ENCODE peak calls at places on chromosomes 4 and X, in four cellular contexts. A is choroid plexus epithelial cell, U is astrocyte, K is NB4. T is an unnamed sample.

GRCh38 chr4:184856277-184856609 is 30.5 kb upstream of the ACSL1 start:
- DNase-seq in A (no peak), K (peak), U (no peak), T (no peak)

GRCh38 chrX:15567886-15568616 is 32.7 kb downstream of the ACE2 start:
- DNase-seq in A (peak), U (no peak), K (no peak), T (peak)

GRCh38 chrX:100263650-100264049 is 146.4 kb downstream of the PCDH19 start:
- DNase-seq in A (no peak), U (no peak), K (no peak), T (no peak)

GRCh38 chrX:67693928-67694327 is 150.1 kb downstream of the AR start:
- DNase-seq in K (no peak), A (no peak), U (peak), T (peak)

GRCh38 chrX:151789179-151789800 is 54.7 kb downstream of the CNGA2 start:
- DNase-seq in K (no peak), A (peak), U (peak), T (peak)

GRCh38 chrX:9576059-9576458 is 111.2 kb downstream of the TBL1X start:
- DNase-seq in U (no peak), A (no peak), K (no peak), T (no peak)

GRCh38 chr4:188289531-188289930 is 150.3 kb downstream of the TRIML1 start:
- DNase-seq in U (no peak), K (no peak), A (no peak), T (no peak)

GRCh38 chrX:51893931-51894696 is 691 bp downstream of the MAGED1 start:
- DNase-seq in A (peak), K (peak), U (no peak), T (peak)

GRCh38 chrX:117628381-117628780 is 488.2 kb downstream of the KLHL13 start:
- DNase-seq in U (no peak), K (no peak), A (no peak), T (no peak)

GRCh38 chr4:124499266-124499665 is 213.3 kb downstream of the ANKRD50 start:
- DNase-seq in U (no peak), A (peak), K (no peak), T (peak)

GRCh38 chr4:41745292-41746024 is 3.1 kb downstream of the PHOX2B start:
- DNase-seq in U (no peak), A (no peak), K (no peak), T (no peak)

GRCh38 chrX:71533514-71533849 is 578 bp downstream of the OGT start:
- DNase-seq in U (no peak), K (no peak), A (no peak), T (no peak)

DNA sequence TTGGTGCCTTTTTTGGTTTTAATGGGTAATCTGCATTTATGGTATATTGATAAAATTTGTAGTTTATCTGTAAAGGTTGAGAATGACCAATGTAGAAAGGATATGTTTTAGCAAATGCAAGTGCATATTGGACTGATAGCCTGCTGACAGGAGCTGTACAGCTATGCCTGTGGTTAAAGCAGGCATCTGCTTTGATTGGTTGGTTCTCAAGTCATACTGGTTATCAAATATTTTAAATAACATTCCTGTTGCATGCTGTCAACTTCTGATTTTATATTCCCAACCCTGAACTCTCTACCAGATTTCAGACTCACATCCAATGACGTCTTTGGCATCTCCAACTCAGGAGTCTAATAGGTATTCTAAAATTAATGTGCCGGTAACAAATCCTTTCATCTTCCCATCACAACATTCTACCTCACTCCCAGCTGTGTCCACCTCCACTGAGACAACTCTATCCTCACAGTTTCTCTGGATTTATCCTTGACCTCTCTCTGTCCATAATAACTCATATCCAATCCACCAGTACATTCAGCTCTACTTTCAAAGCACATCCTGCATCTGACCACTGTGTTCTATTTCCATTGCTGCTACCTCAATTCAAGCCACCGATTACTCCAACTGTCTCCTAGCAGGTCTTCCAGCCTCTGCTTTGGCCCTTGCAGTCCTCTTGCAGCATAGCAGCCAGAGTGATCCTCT is 125.7 kb downstream of the CAMK2D start:
- DNase-seq in U (peak), A (peak), K (no peak), T (peak)
- TF ChIP-seq CTCF in U (no peak), A (no peak), K (no peak), T (no peak)

DNA sequence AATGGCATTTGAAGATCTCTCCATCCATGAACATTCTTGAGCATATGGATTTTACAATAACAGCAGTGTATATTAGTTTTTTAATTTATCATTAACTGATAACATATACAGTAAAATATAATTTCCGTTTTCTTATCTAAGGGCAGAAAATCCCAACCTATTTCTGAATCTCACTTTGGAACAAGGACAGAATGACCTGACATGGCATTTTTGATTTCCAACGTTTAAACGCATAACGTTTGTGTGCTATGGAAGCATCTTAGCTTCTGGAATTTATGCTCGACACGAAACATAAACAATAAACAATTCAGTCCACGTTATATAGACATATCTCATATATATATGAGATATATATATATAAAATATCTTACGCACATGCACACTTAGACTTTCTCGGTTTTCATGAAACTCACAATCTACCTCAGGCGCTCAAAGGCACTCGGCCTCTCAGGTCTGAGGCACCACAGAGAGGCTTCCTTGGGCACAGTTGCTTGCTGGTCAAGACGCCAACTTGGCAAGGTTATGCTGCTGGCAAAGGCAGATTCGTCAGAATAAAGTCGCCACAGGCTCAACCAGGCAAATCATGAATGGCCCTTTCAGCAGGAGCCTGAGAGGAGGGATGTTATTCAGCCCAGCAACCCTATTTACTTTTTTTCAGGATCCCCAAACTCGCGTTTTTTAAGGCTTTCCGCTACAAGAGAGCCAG is 1.0 kb upstream of the UGT8 start:
- DNase-seq in K (no peak), A (no peak), U (no peak), T (no peak)
- H3K4me3 ChIP-seq in K (no peak), A (no peak), U (no peak), T (no peak)

GRCh38 chrX:57528670-57529255 is 63.0 kb upstream of the ZXDB start:
- DNase-seq in K (peak), U (no peak), A (peak), T (peak)
- TF ChIP-seq CTCF in K (peak), U (no peak), A (peak), T (peak)

DNA sequence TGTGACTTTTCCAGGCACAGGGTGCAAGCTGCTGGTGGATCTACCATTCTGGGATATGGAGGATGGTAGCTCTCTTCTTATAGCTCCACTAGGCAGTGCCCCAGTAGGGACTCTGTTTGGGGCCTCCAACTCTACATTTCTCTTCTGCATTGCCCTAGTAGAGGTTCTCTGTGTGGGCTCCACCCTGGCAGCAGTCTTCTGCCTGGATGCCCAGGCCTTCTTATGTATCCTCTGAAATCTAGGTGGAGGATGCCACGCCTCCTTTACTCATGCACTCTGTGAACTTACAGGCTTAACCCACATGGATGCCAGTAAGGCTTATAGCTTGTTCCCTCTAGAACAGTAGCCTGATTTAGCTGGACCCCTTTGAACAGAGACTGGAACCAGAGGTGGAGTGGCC is 20.9 kb upstream of the EREG start:
- DNase-seq in K (no peak), U (no peak), A (no peak), T (no peak)
- H3K4me3 ChIP-seq in K (no peak), U (no peak), A (no peak), T (no peak)

GRCh38 chr4:174522183-174523002 is at the start of gene HPGD:
- DNase-seq in K (no peak), A (peak), U (no peak), T (no peak)

GRCh38 chr4:174524242-174524641 is 2.0 kb upstream of the HPGD start:
- DNase-seq in U (no peak), A (no peak), K (no peak), T (no peak)

GRCh38 chr4:174520655-174521054 is 1.6 kb downstream of the HPGD start:
- DNase-seq in K (no peak), U (no peak), A (no peak), T (no peak)

GRCh38 chr4:174523003-174523693 is 860 bp upstream of the HPGD start:
- DNase-seq in A (peak), K (no peak), U (no peak), T (no peak)

DNA sequence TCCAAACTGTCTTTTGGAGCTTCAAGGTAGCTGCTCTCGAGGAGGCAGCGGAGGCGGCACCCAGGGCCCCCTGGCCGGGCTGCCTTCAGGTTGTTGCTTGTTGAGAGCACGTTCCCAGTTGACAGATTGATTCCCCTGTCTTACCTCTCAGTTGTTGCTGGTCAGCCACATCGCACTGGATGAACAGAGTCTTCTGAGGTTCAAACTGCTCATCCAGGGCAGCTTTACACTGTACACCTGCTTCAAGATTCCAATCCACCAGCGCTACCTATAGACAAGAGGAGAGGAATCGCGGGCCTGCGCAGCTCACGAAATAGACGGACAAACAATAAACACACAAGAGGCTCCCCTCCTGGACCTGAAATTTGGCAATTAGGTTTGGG is 497 bp downstream of the HPGD start:
- DNase-seq in A (no peak), K (no peak), U (no peak), T (no peak)
- TF ChIP-seq CTCF in A (no peak), K (no peak), U (no peak), T (no peak)

GRCh38 chrX:109519001-109519400 is 17.6 kb upstream of the NXT2 start:
- DNase-seq in A (no peak), U (no peak), K (no peak), T (no peak)
- H3K4me3 ChIP-seq in A (no peak), U (no peak), K (no peak), T (no peak)

DNA sequence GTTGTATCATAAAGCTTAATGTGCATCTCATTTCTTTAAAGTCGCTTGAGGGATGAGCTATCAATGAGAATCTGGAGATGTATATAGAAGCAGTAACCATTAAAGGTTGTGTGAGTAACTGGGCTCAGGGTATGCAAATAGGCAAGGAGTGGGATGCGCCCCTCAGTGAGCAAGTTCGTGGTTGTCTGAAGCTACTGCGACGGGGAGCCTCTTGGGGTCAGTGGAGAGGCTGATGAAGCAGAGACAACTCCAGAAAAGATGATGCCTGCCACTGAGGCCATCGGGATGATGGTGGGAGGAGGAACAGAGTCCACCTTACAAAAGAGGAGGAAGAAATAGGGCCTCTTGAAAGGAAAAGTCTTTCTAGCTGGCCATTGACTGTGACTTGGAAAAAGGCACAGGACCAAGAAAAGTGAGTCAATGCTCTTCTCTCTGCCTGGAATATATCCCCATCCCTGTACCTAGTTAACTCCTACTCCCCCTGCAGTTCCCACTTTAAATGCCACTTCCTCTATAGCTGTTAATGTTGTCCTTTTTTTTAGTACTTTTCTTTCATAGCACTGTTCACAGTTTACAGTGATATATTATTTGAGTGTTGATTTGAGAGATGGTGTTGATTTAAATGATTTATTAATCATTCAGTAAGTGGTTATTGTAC is 51.4 kb upstream of the LSM6 start:
- DNase-seq in K (no peak), A (no peak), U (no peak), T (no peak)
- TF ChIP-seq CTCF in K (no peak), A (no peak), U (no peak), T (no peak)

GRCh38 chr4:8891646-8892555 is 20.3 kb upstream of the HMX1 start:
- DNase-seq in U (no peak), K (no peak), A (no peak), T (no peak)
- H3K4me3 ChIP-seq in U (no peak), K (no peak), A (no peak), T (no peak)

GRCh38 chrX:33211356-33212254 is at the start of gene DMD:
- DNase-seq in U (peak), K (no peak), A (peak), T (peak)
- TF ChIP-seq CTCF in U (no peak), K (no peak), A (peak), T (no peak)

DNA sequence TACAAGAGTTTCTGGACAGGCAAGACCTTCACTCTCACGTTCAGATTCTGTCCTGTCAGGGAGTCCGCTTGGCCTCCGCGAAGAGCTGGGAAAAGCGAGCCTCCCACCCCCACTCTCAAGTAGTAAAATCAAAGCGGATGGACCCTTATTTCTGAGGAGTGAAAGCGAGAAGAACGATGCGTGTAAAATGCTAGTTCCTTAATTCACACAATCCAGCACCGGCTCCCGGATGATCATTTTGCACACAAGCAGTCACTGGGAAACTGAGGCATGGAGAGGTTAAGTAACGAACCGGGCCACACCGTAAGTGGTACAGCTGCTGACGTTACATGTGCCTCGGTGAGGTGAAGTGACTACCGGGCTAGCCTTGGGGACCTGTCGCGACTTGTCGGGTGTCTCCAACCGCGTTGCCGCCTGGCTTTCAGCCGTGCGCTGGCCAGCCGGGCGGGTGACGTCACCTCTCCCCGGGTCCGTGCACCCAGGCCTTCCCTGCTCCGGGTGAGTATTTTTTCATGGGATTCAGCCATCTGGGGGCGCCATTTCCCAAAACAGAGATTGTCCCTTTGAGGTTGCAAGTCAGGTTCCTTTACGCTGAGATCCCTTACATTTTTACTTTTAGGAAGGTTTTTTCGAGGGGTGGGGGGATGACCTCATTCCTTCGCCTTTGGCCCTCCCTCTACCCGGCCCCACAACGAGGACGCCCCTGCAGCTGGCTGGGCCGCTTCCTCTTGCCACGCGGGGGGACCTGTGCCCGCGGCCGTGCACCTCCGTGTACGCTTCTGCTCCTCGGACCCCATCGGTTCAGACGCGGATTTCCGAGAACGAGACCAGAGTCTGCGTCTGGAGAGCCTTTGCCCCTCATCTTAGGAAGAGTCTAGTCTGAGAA is 3.4 kb upstream of the SFRP2 start:
- DNase-seq in K (peak), A (peak), U (no peak), T (peak)
- H3K4me3 ChIP-seq in K (no peak), A (no peak), U (no peak), T (peak)